ENCODE peak calls at places on chromosomes 16 and 17, in four cellular contexts. U is neural crest cell, G is PC-3, E is astrocyte. M is an unnamed sample.

GRCh38 chr17:17171991-17172939 is 33.9 kb downstream of the PLD6 start:
- DNase-seq in U (no peak), G (no peak), E (no peak), M (no peak)

GRCh38 chr17:58330997-58331814 is 2.6 kb upstream of the TSPOAP1 start:
- DNase-seq in U (no peak), G (no peak), E (no peak), M (no peak)

GRCh38 chr17:59963738-59964454 is 644 bp downstream of the RNFT1 start:
- DNase-seq in U (no peak), G (peak), E (peak), M (peak)

GRCh38 chr16:72928089-72928981 is 119.6 kb downstream of the ZFHX3 start:
- DNase-seq in U (no peak), G (peak), E (no peak), M (no peak)

GRCh38 chr16:67431805-67432476 is 1.0 kb downstream of the HSD11B2 start:
- DNase-seq in U (no peak), G (no peak), E (no peak), M (no peak)

GRCh38 chr16:16057102-16057501 is 107.7 kb downstream of the ABCC1 start:
- DNase-seq in U (no peak), G (no peak), E (no peak), M (no peak)

GRCh38 chr16:9115277-9115676 is 23.8 kb downstream of the HAPSTR1 start:
- DNase-seq in U (no peak), G (peak), E (peak), M (no peak)

GRCh38 chr16:65070831-65071230 is 51.0 kb downstream of the CDH11 start:
- DNase-seq in U (peak), G (peak), E (peak), M (no peak)

GRCh38 chr17:49696233-49696761 is 11.5 kb downstream of the SLC35B1 start:
- DNase-seq in U (no peak), G (no peak), E (no peak), M (no peak)

GRCh38 chr17:17580662-17581470 is 10.6 kb downstream of the PEMT start:
- DNase-seq in U (no peak), G (peak), E (no peak), M (no peak)

GRCh38 chr17:38663125-38663751 is 11.5 kb downstream of the EPOP start:
- DNase-seq in U (peak), G (peak), E (peak), M (peak)

GRCh38 chr17:11515901-11516300 is 82.4 kb upstream of the DNAH9 start:
- DNase-seq in U (no peak), G (no peak), E (no peak), M (no peak)

GRCh38 chr17:40061532-40062038 is 1.2 kb upstream of the THRA start:
- DNase-seq in U (no peak), G (no peak), E (no peak), M (no peak)

GRCh38 chr16:85554791-85555548 is 58.2 kb upstream of the GSE1 start:
- DNase-seq in U (no peak), G (peak), E (peak), M (peak)

GRCh38 chr17:78717431-78717980 is 64.6 kb downstream of the CYTH1 start:
- DNase-seq in U (no peak), G (peak), E (peak), M (no peak)

GRCh38 chr17:58398574-58399266 is 18.6 kb downstream of the RNF43 start:
- DNase-seq in U (no peak), G (no peak), E (no peak), M (no peak)

GRCh38 chr17:76569607-76570279 is 15.9 kb downstream of the ST6GALNAC2 start:
- DNase-seq in U (no peak), G (peak), E (no peak), M (no peak)

GRCh38 chr17:18997650-18998196 is 6.8 kb downstream of the FAM83G start:
- DNase-seq in U (no peak), G (no peak), E (no peak), M (no peak)

GRCh38 chr16:26453215-26453614 is 613.5 kb upstream of the C16orf82 start:
- DNase-seq in U (no peak), G (no peak), E (no peak), M (no peak)

DNA sequence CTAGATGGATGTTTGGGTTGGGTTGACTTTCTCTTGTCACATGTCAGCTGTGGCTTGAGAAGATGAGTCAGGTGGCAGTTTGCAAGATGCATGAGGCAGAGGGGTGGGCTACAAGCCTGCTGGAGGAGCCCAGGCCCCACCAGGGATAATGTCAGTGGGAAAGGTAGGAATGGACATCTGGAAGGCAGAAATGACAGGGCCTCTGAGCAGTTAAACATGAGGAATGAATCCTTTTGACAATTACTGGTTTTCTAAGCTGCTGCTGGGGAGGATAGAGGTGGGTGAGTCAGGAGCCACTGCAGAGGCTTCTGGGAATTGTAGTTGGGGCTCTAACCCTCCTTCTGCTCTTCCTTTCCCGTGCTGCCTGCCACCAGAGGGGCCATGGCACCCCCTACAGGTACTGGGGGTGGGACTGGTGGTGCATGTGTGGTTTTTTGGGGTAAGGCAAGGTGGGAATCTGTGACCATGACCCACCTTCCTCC is 15.7 kb downstream of the SLC52A1 start:
- DNase-seq in U (no peak), G (peak), E (no peak), M (no peak)
- TF ChIP-seq CTCF in U (no peak), G (no peak), E (no peak), M (no peak)

GRCh38 chr17:79818026-79818758 is 21.0 kb downstream of the CBX4 start:
- DNase-seq in U (no peak), G (no peak), E (no peak), M (no peak)
- TF ChIP-seq CTCF in U (no peak), G (no peak), E (no peak), M (no peak)

DNA sequence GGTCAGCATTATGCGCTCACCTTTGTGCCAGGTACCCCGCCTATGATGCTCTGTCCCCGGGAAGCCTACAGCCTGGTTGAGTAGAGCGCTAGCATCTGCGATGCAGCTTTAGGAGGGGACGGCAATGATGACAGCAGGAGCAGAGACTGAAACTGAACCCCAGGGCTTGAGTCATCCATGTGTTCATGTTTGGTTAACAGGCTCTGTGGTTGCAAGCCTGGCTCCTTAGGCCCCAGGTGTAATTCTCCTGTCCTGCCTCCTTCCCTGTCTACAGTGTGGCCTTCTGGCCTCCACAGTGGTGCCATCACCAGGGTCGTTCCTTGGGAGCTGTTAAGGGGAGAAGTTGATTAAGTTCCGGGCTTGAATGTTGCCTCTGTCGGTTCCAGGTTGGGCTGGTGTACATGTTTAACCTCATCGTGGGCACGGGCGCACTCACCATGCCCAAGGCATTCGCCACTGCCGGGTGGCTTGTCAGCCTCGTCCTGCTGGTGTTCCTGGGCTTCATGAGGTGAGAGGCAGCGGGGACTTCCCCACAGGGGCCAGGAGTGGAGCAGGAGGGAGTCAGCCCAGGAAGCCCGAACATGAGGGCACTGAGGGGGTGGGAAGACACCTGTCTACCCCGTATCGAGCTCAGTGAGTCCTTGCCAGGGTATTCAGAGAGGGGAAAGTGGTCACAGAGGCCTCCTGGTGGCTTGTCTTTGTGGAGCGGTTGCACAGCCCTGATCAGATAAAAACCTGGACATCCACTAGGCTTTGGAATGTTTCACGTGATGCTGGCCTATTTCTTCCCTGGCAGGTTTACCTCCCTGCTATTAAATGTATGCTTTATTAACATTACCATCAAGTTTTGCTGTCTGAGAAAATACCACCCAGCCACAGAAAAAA is 9.2 kb upstream of the NAT9 start:
- DNase-seq in U (no peak), G (no peak), E (no peak), M (no peak)
- TF ChIP-seq CTCF in U (peak), G (peak), E (no peak), M (no peak)

GRCh38 chr17:45425125-45425983 is 7.3 kb downstream of the ARHGAP27 start:
- DNase-seq in U (peak), G (peak), E (peak), M (no peak)
- TF ChIP-seq CTCF in U (peak), G (peak), E (peak), M (no peak)

DNA sequence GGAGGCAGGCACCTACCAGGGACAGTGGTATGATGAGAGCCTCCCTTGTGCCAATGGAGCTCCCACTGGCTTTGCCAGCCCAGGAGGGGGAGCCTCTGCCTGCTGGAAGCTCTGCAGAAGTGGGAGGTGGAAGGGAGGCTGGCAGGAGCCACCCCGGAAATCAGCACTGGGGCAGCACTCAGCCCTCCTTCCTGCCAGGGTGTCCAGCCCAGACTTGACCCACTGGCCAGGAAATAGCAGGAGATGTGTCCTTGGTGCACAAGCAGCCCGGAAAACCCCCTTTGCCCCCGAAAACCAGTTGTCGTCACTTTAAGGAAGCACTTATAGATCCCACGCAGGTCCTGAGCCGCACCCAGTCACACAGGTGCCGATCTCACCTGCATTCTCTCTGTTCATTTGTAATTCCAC is 49.3 kb upstream of the CACNG4 start:
- DNase-seq in U (no peak), G (peak), E (no peak), M (no peak)
- TF ChIP-seq CTCF in U (no peak), G (peak), E (no peak), M (no peak)

GRCh38 chr17:29613371-29613837 is 9.3 kb downstream of the CORO6 start:
- DNase-seq in U (peak), G (no peak), E (peak), M (peak)
- TF ChIP-seq CTCF in U (peak), G (no peak), E (peak), M (peak)

DNA sequence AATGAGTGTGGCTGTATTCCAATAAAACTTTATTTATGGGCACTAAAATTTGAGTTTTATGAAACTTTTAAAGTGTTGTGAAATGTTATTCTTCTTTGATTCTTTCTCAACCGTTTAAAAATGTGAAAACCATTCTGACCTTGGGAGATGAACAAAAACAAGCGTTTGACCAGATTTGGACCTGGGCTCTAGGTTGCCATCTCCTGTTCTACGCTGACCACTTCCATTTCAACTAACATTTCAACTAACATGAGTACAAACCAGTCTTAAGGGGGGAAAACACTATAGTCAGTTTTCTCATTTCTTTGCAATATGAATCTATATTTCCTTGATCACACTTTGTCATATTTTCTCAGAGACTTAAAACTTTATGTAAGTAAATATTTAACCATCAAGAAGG is 118.4 kb upstream of the IRX5 start:
- DNase-seq in U (no peak), G (no peak), E (no peak), M (no peak)
- TF ChIP-seq CTCF in U (no peak), G (no peak), E (no peak), M (no peak)